ENCODE peak calls at places on chromosomes 7 and 10, in six cellular contexts. One of them, this sample, is unnamed.

GRCh38 chr7:118245267-118246040 is 20.9 kb downstream of the ANKRD7 start:
- DNase-seq in fibroblast of lung: peak
- DNase-seq in CD8-positive, alpha-beta T cell: no peak
- DNase-seq in ovary: no peak
- DNase-seq in psoas muscle: no peak
- DNase-seq in spleen: no peak
- DNase-seq in this sample: peak

GRCh38 chr7:23211542-23211941 is 29.7 kb downstream of the NUP42 start:
- DNase-seq in fibroblast of lung: no peak
- DNase-seq in CD8-positive, alpha-beta T cell: no peak
- DNase-seq in ovary: no peak
- DNase-seq in psoas muscle: no peak
- DNase-seq in spleen: no peak
- DNase-seq in this sample: no peak

GRCh38 chr7:128854396-128854795 is 8.3 kb upstream of the ATP6V1F start:
- DNase-seq in fibroblast of lung: no peak
- DNase-seq in CD8-positive, alpha-beta T cell: no peak
- DNase-seq in ovary: no peak
- DNase-seq in psoas muscle: no peak
- DNase-seq in spleen: no peak
- DNase-seq in this sample: no peak

GRCh38 chr10:43961523-43962345 is 313.1 kb upstream of the ZNF32 start:
- DNase-seq in fibroblast of lung: peak
- DNase-seq in CD8-positive, alpha-beta T cell: no peak
- DNase-seq in ovary: peak
- DNase-seq in psoas muscle: no peak
- DNase-seq in spleen: peak
- DNase-seq in this sample: no peak

GRCh38 chr10:20105236-20105635 is 289.0 kb downstream of the PLXDC2 start:
- DNase-seq in fibroblast of lung: peak
- DNase-seq in CD8-positive, alpha-beta T cell: no peak
- DNase-seq in ovary: no peak
- DNase-seq in psoas muscle: no peak
- DNase-seq in spleen: no peak
- DNase-seq in this sample: no peak

GRCh38 chr10:12510566-12510965 is 161.2 kb downstream of the CAMK1D start:
- DNase-seq in fibroblast of lung: peak
- DNase-seq in CD8-positive, alpha-beta T cell: no peak
- DNase-seq in ovary: no peak
- DNase-seq in psoas muscle: no peak
- DNase-seq in spleen: no peak
- DNase-seq in this sample: no peak

GRCh38 chr10:3172081-3172445 is 519 bp downstream of the PITRM1 start:
- DNase-seq in fibroblast of lung: peak
- DNase-seq in CD8-positive, alpha-beta T cell: no peak
- DNase-seq in ovary: peak
- DNase-seq in psoas muscle: no peak
- DNase-seq in spleen: peak
- DNase-seq in this sample: no peak

GRCh38 chr10:86203162-86203905 is 163.3 kb downstream of the GRID1 start:
- DNase-seq in fibroblast of lung: peak
- DNase-seq in CD8-positive, alpha-beta T cell: no peak
- DNase-seq in ovary: no peak
- DNase-seq in psoas muscle: no peak
- DNase-seq in spleen: peak
- DNase-seq in this sample: peak

GRCh38 chr10:72097448-72098300 is 9.3 kb upstream of the SPOCK2 start:
- DNase-seq in fibroblast of lung: peak
- DNase-seq in CD8-positive, alpha-beta T cell: no peak
- DNase-seq in ovary: no peak
- DNase-seq in psoas muscle: no peak
- DNase-seq in spleen: no peak
- DNase-seq in this sample: no peak

GRCh38 chr7:86653919-86654659 is 10.4 kb downstream of the GRM3 start:
- DNase-seq in fibroblast of lung: peak
- DNase-seq in CD8-positive, alpha-beta T cell: no peak
- DNase-seq in ovary: no peak
- DNase-seq in psoas muscle: no peak
- DNase-seq in spleen: no peak
- DNase-seq in this sample: no peak

GRCh38 chr7:55185941-55186609 is 167.3 kb downstream of the EGFR start:
- DNase-seq in fibroblast of lung: peak
- DNase-seq in CD8-positive, alpha-beta T cell: no peak
- DNase-seq in ovary: no peak
- DNase-seq in psoas muscle: peak
- DNase-seq in spleen: no peak
- DNase-seq in this sample: no peak

GRCh38 chr7:117827861-117828260 is 45.4 kb downstream of the CTTNBP2 start:
- DNase-seq in fibroblast of lung: peak
- DNase-seq in CD8-positive, alpha-beta T cell: no peak
- DNase-seq in ovary: no peak
- DNase-seq in psoas muscle: no peak
- DNase-seq in spleen: no peak
- DNase-seq in this sample: no peak

GRCh38 chr10:38112159-38112558 is 18.0 kb downstream of the ZNF37A start:
- DNase-seq in fibroblast of lung: no peak
- DNase-seq in CD8-positive, alpha-beta T cell: no peak
- DNase-seq in ovary: no peak
- DNase-seq in psoas muscle: no peak
- DNase-seq in spleen: no peak
- DNase-seq in this sample: no peak

GRCh38 chr10:87868277-87868676 is 4.9 kb downstream of the PTEN start:
- DNase-seq in fibroblast of lung: peak
- DNase-seq in CD8-positive, alpha-beta T cell: no peak
- DNase-seq in ovary: no peak
- DNase-seq in psoas muscle: no peak
- DNase-seq in spleen: no peak
- DNase-seq in this sample: no peak

GRCh38 chr7:30327813-30328212 is 43.4 kb downstream of the ZNRF2 start:
- DNase-seq in fibroblast of lung: peak
- DNase-seq in CD8-positive, alpha-beta T cell: no peak
- DNase-seq in ovary: no peak
- DNase-seq in psoas muscle: no peak
- DNase-seq in spleen: no peak
- DNase-seq in this sample: no peak

GRCh38 chr7:70704921-70705346 is 427.0 kb upstream of the GALNT17 start:
- DNase-seq in fibroblast of lung: peak
- DNase-seq in CD8-positive, alpha-beta T cell: no peak
- DNase-seq in ovary: no peak
- DNase-seq in psoas muscle: no peak
- DNase-seq in spleen: no peak
- DNase-seq in this sample: no peak

GRCh38 chr7:137992738-137993394 is 9.0 kb downstream of the CREB3L2 start:
- DNase-seq in fibroblast of lung: peak
- DNase-seq in CD8-positive, alpha-beta T cell: no peak
- DNase-seq in ovary: peak
- DNase-seq in psoas muscle: peak
- DNase-seq in spleen: no peak
- DNase-seq in this sample: peak

GRCh38 chr7:121530251-121531174 is 134.4 kb upstream of the FAM3C start:
- DNase-seq in fibroblast of lung: peak
- DNase-seq in CD8-positive, alpha-beta T cell: peak
- DNase-seq in ovary: no peak
- DNase-seq in psoas muscle: peak
- DNase-seq in spleen: no peak
- DNase-seq in this sample: peak

GRCh38 chr7:142063551-142064442 is 47.7 kb upstream of the MGAM2 start:
- DNase-seq in fibroblast of lung: no peak
- DNase-seq in CD8-positive, alpha-beta T cell: no peak
- DNase-seq in ovary: no peak
- DNase-seq in psoas muscle: no peak
- DNase-seq in spleen: no peak
- DNase-seq in this sample: no peak

GRCh38 chr10:86027346-86027745 is 339.2 kb downstream of the GRID1 start:
- DNase-seq in fibroblast of lung: no peak
- DNase-seq in CD8-positive, alpha-beta T cell: no peak
- DNase-seq in ovary: no peak
- DNase-seq in psoas muscle: no peak
- DNase-seq in spleen: no peak
- DNase-seq in this sample: no peak

GRCh38 chr10:97731346-97732051 is 5.4 kb upstream of the ZFYVE27 start:
- DNase-seq in fibroblast of lung: peak
- DNase-seq in CD8-positive, alpha-beta T cell: peak
- DNase-seq in ovary: peak
- DNase-seq in psoas muscle: peak
- DNase-seq in spleen: no peak
- DNase-seq in this sample: peak

GRCh38 chr7:27182861-27183681 is 2.0 kb downstream of the HOXA11 start:
- DNase-seq in fibroblast of lung: no peak
- DNase-seq in CD8-positive, alpha-beta T cell: no peak
- DNase-seq in ovary: peak
- DNase-seq in psoas muscle: no peak
- DNase-seq in spleen: peak
- DNase-seq in this sample: no peak
- H3K4me3 ChIP-seq in fibroblast of lung: no peak
- H3K4me3 ChIP-seq in CD8-positive, alpha-beta T cell: no peak
- H3K4me3 ChIP-seq in ovary: peak
- H3K4me3 ChIP-seq in psoas muscle: peak
- H3K4me3 ChIP-seq in spleen: no peak
- H3K4me3 ChIP-seq in this sample: no peak

DNA sequence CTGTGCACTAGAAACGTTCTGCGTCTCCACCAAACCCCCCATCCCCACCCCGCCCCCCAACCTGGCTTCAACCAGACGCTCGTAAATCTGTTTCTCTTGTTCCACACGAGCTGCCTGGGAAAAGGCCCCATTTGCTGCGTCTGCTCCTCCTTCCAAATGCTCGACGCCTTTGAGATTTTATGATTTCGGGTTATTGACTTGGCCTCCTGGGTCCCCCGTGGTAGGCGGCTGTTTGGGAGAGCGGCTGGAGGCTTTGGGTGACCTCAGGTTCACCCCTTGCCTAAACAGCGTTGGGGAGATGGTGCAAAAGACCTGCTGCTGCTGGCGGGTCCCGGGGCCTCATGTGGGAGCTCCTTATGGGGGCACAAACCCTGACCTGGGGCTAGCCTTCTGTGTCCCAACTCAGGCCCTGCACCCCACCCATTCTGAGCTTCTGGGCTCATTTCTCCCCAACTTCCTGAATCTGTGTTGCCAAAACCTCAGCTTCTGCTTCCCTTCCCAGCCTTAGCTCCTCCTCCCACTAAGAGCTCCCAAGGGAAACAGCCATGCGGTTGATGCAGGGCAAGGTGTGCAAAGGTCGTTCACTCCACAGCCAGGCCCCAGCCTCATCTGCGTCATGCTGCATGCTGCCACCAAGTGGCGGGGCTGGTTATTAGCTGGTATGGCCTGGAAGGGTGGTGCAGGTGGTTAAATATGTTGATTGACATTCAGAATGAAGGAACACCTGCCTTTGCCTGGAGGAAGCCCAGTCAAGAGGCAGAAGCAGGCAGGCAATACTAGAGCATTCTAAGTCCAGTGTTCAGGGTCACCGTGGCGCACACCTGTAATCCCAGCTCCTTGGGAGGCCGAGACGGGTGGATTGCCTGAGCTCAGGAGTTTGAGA is 49.1 kb upstream of the ELN start:
- DNase-seq in fibroblast of lung: peak
- DNase-seq in CD8-positive, alpha-beta T cell: no peak
- DNase-seq in ovary: peak
- DNase-seq in psoas muscle: peak
- DNase-seq in spleen: peak
- DNase-seq in this sample: peak
- TF ChIP-seq CTCF in fibroblast of lung: peak
- TF ChIP-seq CTCF in CD8-positive, alpha-beta T cell: no peak
- TF ChIP-seq CTCF in ovary: no peak
- TF ChIP-seq CTCF in psoas muscle: peak
- TF ChIP-seq CTCF in spleen: peak
- TF ChIP-seq CTCF in this sample: peak

GRCh38 chr10:24219963-24220362 is 11.0 kb downstream of the KIAA1217 start:
- DNase-seq in fibroblast of lung: no peak
- DNase-seq in CD8-positive, alpha-beta T cell: no peak
- DNase-seq in ovary: no peak
- DNase-seq in psoas muscle: no peak
- DNase-seq in spleen: no peak
- DNase-seq in this sample: no peak

GRCh38 chr10:24213881-24214280 is 4.9 kb downstream of the KIAA1217 start:
- DNase-seq in fibroblast of lung: no peak
- DNase-seq in CD8-positive, alpha-beta T cell: no peak
- DNase-seq in ovary: no peak
- DNase-seq in psoas muscle: no peak
- DNase-seq in spleen: no peak
- DNase-seq in this sample: no peak

GRCh38 chr10:24215603-24216002 is 6.7 kb downstream of the KIAA1217 start:
- DNase-seq in fibroblast of lung: no peak
- DNase-seq in CD8-positive, alpha-beta T cell: no peak
- DNase-seq in ovary: no peak
- DNase-seq in psoas muscle: no peak
- DNase-seq in spleen: no peak
- DNase-seq in this sample: no peak

GRCh38 chr10:24214762-24215161 is 5.8 kb downstream of the KIAA1217 start:
- DNase-seq in fibroblast of lung: no peak
- DNase-seq in CD8-positive, alpha-beta T cell: no peak
- DNase-seq in ovary: no peak
- DNase-seq in psoas muscle: peak
- DNase-seq in spleen: no peak
- DNase-seq in this sample: no peak

GRCh38 chr10:24215193-24215592 is 6.3 kb downstream of the KIAA1217 start:
- DNase-seq in fibroblast of lung: peak
- DNase-seq in CD8-positive, alpha-beta T cell: no peak
- DNase-seq in ovary: no peak
- DNase-seq in psoas muscle: no peak
- DNase-seq in spleen: no peak
- DNase-seq in this sample: no peak
- H3K4me3 ChIP-seq in fibroblast of lung: no peak
- H3K4me3 ChIP-seq in CD8-positive, alpha-beta T cell: no peak
- H3K4me3 ChIP-seq in ovary: no peak
- H3K4me3 ChIP-seq in psoas muscle: peak
- H3K4me3 ChIP-seq in spleen: no peak
- H3K4me3 ChIP-seq in this sample: no peak

GRCh38 chr7:10708447-10708846 is 265.2 kb upstream of the PHF14 start:
- DNase-seq in fibroblast of lung: no peak
- DNase-seq in CD8-positive, alpha-beta T cell: no peak
- DNase-seq in ovary: no peak
- DNase-seq in psoas muscle: no peak
- DNase-seq in spleen: no peak
- DNase-seq in this sample: peak
- TF ChIP-seq CTCF in fibroblast of lung: no peak
- TF ChIP-seq CTCF in CD8-positive, alpha-beta T cell: no peak
- TF ChIP-seq CTCF in ovary: no peak
- TF ChIP-seq CTCF in psoas muscle: no peak
- TF ChIP-seq CTCF in spleen: no peak
- TF ChIP-seq CTCF in this sample: peak

This sample was measured in GM12865.